ENCODE peak calls at places on chromosomes 12 and 14, in six cellular contexts. H is HCT116, Y is fibroblast of lung, Z is GM23248, G is K562, M is mammary epithelial cell. U is an unnamed sample.

GRCh38 chr14:75069811-75070145 is 337 bp downstream of the ZC2HC1C start:
- DNase-seq in H (no peak), Y (no peak), Z (no peak), G (no peak), M (no peak), U (no peak)

GRCh38 chr14:66295386-66295785 is 190.8 kb upstream of the CCDC196 start:
- DNase-seq in H (no peak), Y (no peak), Z (no peak), G (no peak), M (no peak), U (no peak)

GRCh38 chr14:46048127-46048526 is 603.5 kb downstream of the RPL10L start:
- DNase-seq in H (peak; percentile 39), Y (peak; percentile 17), Z (peak; percentile 72), G (peak; percentile 1), M (peak; percentile 56), U (peak; percentile 88)

GRCh38 chr12:92538970-92539749 is 163.6 kb upstream of the PLEKHG7 start:
- DNase-seq in H (peak; percentile 47), Y (peak; percentile 69), Z (peak; percentile 84), G (peak; percentile 55), M (peak; percentile 96), U (no peak)

GRCh38 chr14:32077081-32078029 is at the start of gene ARHGAP5:
- DNase-seq in H (no peak), Y (peak; percentile 37), Z (peak; percentile 71), G (no peak), M (no peak), U (peak; percentile 86)

GRCh38 chr12:10554228-10554970 is 48.7 kb downstream of the EIF2S3B start:
- DNase-seq in H (no peak), Y (no peak), Z (no peak), G (no peak), M (no peak), U (no peak)

GRCh38 chr14:95518045-95518751 is 1.7 kb upstream of the SYNE3 start:
- DNase-seq in H (no peak), Y (no peak), Z (peak; percentile 42), G (no peak), M (no peak), U (no peak)

GRCh38 chr12:117014342-117014887 is 84.8 kb downstream of the TESC start:
- DNase-seq in H (no peak), Y (no peak), Z (no peak), G (no peak), M (no peak), U (peak; percentile 24)

GRCh38 chr12:93050026-93050747 is 121.1 kb upstream of the EEA1 start:
- DNase-seq in H (no peak), Y (peak; percentile 74), Z (peak; percentile 43), G (no peak), M (peak; percentile 14), U (no peak)

GRCh38 chr12:111270773-111271172 is 98.1 kb downstream of the PHETA1 start:
- DNase-seq in H (peak; percentile 23), Y (no peak), Z (no peak), G (no peak), M (no peak), U (peak; percentile 80)

GRCh38 chr12:89525002-89525823 is 617 bp upstream of the GALNT4 start:
- DNase-seq in H (no peak), Y (no peak), Z (peak; percentile 64), G (peak; percentile 61), M (peak; percentile 59), U (peak; percentile 90)

GRCh38 chr14:104106471-104106991 is 21.0 kb downstream of the ASPG start:
- DNase-seq in H (no peak), Y (no peak), Z (no peak), G (no peak), M (no peak), U (peak; percentile 28)

GRCh38 chr14:95815226-95815690 is 61.4 kb upstream of the TUNAR start:
- DNase-seq in H (no peak), Y (no peak), Z (no peak), G (no peak), M (no peak), U (no peak)

GRCh38 chr14:51093371-51094281 is 1.3 kb downstream of the TRIM9 start:
- DNase-seq in H (no peak), Y (peak; percentile 3), Z (no peak), G (no peak), M (peak; percentile 35), U (peak; percentile 81)

GRCh38 chr14:71049435-71050147 is 142.3 kb downstream of the PCNX1 start:
- DNase-seq in H (no peak), Y (peak; percentile 72), Z (peak; percentile 88), G (no peak), M (no peak), U (no peak)

GRCh38 chr12:45281994-45282393 is 66.1 kb downstream of the ANO6 start:
- DNase-seq in H (no peak), Y (no peak), Z (no peak), G (no peak), M (no peak), U (no peak)

GRCh38 chr14:94952097-94952496 is 182.2 kb upstream of the GSC start:
- DNase-seq in H (no peak), Y (no peak), Z (no peak), G (no peak), M (no peak), U (no peak)

GRCh38 chr14:56268039-56268438 is 149.8 kb downstream of the PELI2 start:
- DNase-seq in H (no peak), Y (no peak), Z (peak; percentile 59), G (no peak), M (no peak), U (no peak)

GRCh38 chr14:34711169-34711568 is 3.2 kb downstream of the CFL2 start:
- DNase-seq in H (no peak), Y (peak; percentile 83), Z (peak; percentile 94), G (peak; percentile 44), M (peak; percentile 54), U (no peak)

GRCh38 chr14:91229743-91230200 is 14.7 kb downstream of the GPR68 start:
- DNase-seq in H (no peak), Y (no peak), Z (peak; percentile 66), G (no peak), M (peak; percentile 71), U (no peak)

GRCh38 chr14:61418749-61419148 is 97.4 kb downstream of the PRKCH start:
- DNase-seq in H (no peak), Y (no peak), Z (no peak), G (peak; percentile 23), M (no peak), U (no peak)

GRCh38 chr12:121649403-121649802 is 20.1 kb downstream of the MORN3 start:
- DNase-seq in H (no peak), Y (no peak), Z (no peak), G (no peak), M (no peak), U (no peak)

GRCh38 chr12:3962661-3963483 is 89.7 kb upstream of the PARP11 start:
- DNase-seq in H (no peak), Y (no peak), Z (no peak), G (peak; percentile 6), M (no peak), U (peak; percentile 72)

GRCh38 chr12:52631264-52631663 is 12.9 kb upstream of the KRT73 start:
- DNase-seq in H (no peak), Y (no peak), Z (no peak), G (no peak), M (no peak), U (peak; percentile 43)

GRCh38 chr12:51246254-51246853 is 7.7 kb downstream of the DAZAP2 start:
- DNase-seq in H (no peak), Y (peak; percentile 59), Z (peak; percentile 21), G (peak; percentile 88), M (no peak), U (peak; percentile 55)

GRCh38 chr12:6166808-6167207 is 33.4 kb upstream of the CD9 start:
- DNase-seq in H (no peak), Y (no peak), Z (no peak), G (no peak), M (no peak), U (no peak)

GRCh38 chr12:6167327-6168280 is 32.6 kb upstream of the CD9 start:
- DNase-seq in H (peak; percentile 82), Y (peak; percentile 94), Z (peak; percentile 98), G (peak; percentile 87), M (peak; percentile 90), U (no peak)

GRCh38 chr12:6169107-6169440 is 31.1 kb upstream of the CD9 start:
- DNase-seq in H (no peak), Y (no peak), Z (no peak), G (no peak), M (no peak), U (no peak)

GRCh38 chr12:6172086-6172485 is 28.1 kb upstream of the CD9 start:
- DNase-seq in H (no peak), Y (no peak), Z (no peak), G (no peak), M (no peak), U (no peak)

GRCh38 chr12:6171409-6172015 is 28.7 kb upstream of the CD9 start:
- DNase-seq in H (no peak), Y (no peak), Z (no peak), G (peak; percentile 57), M (no peak), U (no peak)
- H3K4me1 ChIP-seq in H (peaks cover 13% of the 10 kb centered on the region), Y (peaks cover 15% of the 10 kb centered on the region), Z (peaks cover 23% of the 10 kb centered on the region), G (peaks cover 18% of the 10 kb centered on the region), M (peaks cover 17% of the 10 kb centered on the region), U (no peaks in the 10 kb centered on the region)

DNA sequence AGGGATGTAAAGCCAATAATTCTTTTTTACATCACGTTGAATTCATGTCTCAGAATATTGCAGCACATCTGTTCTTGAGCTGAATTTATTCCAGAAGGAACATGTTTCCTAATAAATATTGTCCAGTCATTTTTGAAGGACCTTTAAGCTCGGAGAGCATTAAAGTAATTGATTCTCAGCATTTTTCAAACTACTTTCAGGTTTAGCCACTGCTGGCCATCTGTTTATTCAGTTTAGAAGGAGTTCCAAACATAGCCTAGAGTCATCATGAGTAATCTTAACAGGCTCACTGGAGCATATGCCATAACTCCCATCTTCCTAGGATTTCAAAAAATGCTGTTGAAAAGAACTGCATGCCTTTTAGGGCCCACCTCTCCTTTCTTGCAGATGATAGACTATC is 50.4 kb upstream of the USP44 start:
- DNase-seq in H (no peak), Y (peak; percentile 73), Z (peak; percentile 74), G (no peak), M (no peak), U (no peak)
- H3K9ac ChIP-seq in H (no peak overlapping the region), Y (no peak overlapping the region), Z (no peak overlapping the region), G (no peak overlapping the region), M (no peak overlapping the region), U (no peak overlapping the region)

GRCh38 chr12:41184864-41185263 is 3.3 kb upstream of the PDZRN4 start:
- DNase-seq in H (no peak), Y (no peak), Z (peak; percentile 5), G (no peak), M (no peak), U (no peak)

GRCh38 chr12:41188058-41188840 is at the start of gene PDZRN4:
- DNase-seq in H (no peak), Y (no peak), Z (no peak), G (no peak), M (peak; percentile 3), U (peak; percentile 88)

GRCh38 chr12:41189395-41190251 is 1.5 kb downstream of the PDZRN4 start:
- DNase-seq in H (no peak), Y (no peak), Z (peak; percentile 11), G (no peak), M (peak; percentile 1), U (peak; percentile 75)

GRCh38 chr12:41188841-41189394 is 798 bp downstream of the PDZRN4 start:
- DNase-seq in H (no peak), Y (no peak), Z (no peak), G (no peak), M (no peak), U (peak; percentile 81)

GRCh38 chr12:41185946-41186345 is 2.2 kb upstream of the PDZRN4 start:
- DNase-seq in H (no peak), Y (no peak), Z (peak; percentile 4), G (no peak), M (no peak), U (no peak)
- H3K27me3 ChIP-seq in H (no peaks in the 10 kb centered on the region), Y (peaks cover 19% of the 10 kb centered on the region), Z (peaks cover 20% of the 10 kb centered on the region), G (no peaks in the 10 kb centered on the region), M (peaks cover 33% of the 10 kb centered on the region), U (peaks cover 40% of the 10 kb centered on the region)

GRCh38 chr12:131779027-131779426 is 49.2 kb upstream of the MMP17 start:
- DNase-seq in H (no peak), Y (no peak), Z (no peak), G (no peak), M (no peak), U (no peak)
- H3K4me1 ChIP-seq in H (peaks cover 15% of the 10 kb centered on the region), Y (peaks cover 2% of the 10 kb centered on the region), Z (peaks cover 24% of the 10 kb centered on the region), G (peaks cover 5% of the 10 kb centered on the region), M (peaks cover 17% of the 10 kb centered on the region), U (no peaks in the 10 kb centered on the region)

U was measured in endodermal cell.